ENCODE peak calls at places on chromosomes 12 and 14, in four cellular contexts. Q is AG04450, D is AG09309, B is hepatocyte. M is an unnamed sample.

GRCh38 chr12:51549637-51550036 is 41.4 kb upstream of the SCN8A start:
- DNase-seq in Q (no peak), D (peak), B (no peak), M (no peak)

GRCh38 chr14:69335421-69335820 is 62.7 kb downstream of the ERH start:
- DNase-seq in Q (no peak), D (peak), B (no peak), M (peak)

GRCh38 chr12:77115471-77115870 is 50.1 kb upstream of the E2F7 start:
- DNase-seq in Q (no peak), D (no peak), B (no peak), M (no peak)

GRCh38 chr14:102316048-102316745 is 3.3 kb upstream of the ZNF839 start:
- DNase-seq in Q (no peak), D (no peak), B (peak), M (no peak)

GRCh38 chr12:110577717-110578521 is 5.2 kb downstream of the PPTC7 start:
- DNase-seq in Q (no peak), D (peak), B (peak), M (no peak)

GRCh38 chr12:111455448-111456320 is 50.0 kb downstream of the SH2B3 start:
- DNase-seq in Q (no peak), D (no peak), B (no peak), M (no peak)

GRCh38 chr14:32345311-32345771 is 16.2 kb downstream of the AKAP6 start:
- DNase-seq in Q (no peak), D (no peak), B (peak), M (no peak)

GRCh38 chr12:47268501-47269459 is 189.0 kb upstream of the AMIGO2 start:
- DNase-seq in Q (no peak), D (no peak), B (no peak), M (no peak)

GRCh38 chr12:61188801-61189595 is 1071.2 kb upstream of the USP15 start:
- DNase-seq in Q (no peak), D (no peak), B (no peak), M (no peak)

GRCh38 chr14:91138511-91139359 is 24.9 kb downstream of the DGLUCY start:
- DNase-seq in Q (no peak), D (no peak), B (no peak), M (no peak)

GRCh38 chr12:71183018-71183417 is 25.2 kb upstream of the TSPAN8 start:
- DNase-seq in Q (no peak), D (no peak), B (peak), M (peak)

GRCh38 chr12:30719060-30719459 is 23.4 kb upstream of the IPO8 start:
- DNase-seq in Q (peak), D (peak), B (peak), M (no peak)

GRCh38 chr12:40010899-40011774 is 94.7 kb downstream of the SLC2A13 start:
- DNase-seq in Q (peak), D (peak), B (peak), M (no peak)

GRCh38 chr12:42698213-42698612 is 108.7 kb upstream of the PRICKLE1 start:
- DNase-seq in Q (no peak), D (peak), B (peak), M (peak)

GRCh38 chr14:58717821-58718220 is 80.1 kb downstream of the DACT1 start:
- DNase-seq in Q (no peak), D (no peak), B (no peak), M (no peak)

GRCh38 chr12:68432622-68433021 is 100.5 kb upstream of the MDM1 start:
- DNase-seq in Q (no peak), D (no peak), B (no peak), M (no peak)

GRCh38 chr12:14959463-14959862 is 1.9 kb downstream of the ARHGDIB start:
- DNase-seq in Q (no peak), D (no peak), B (no peak), M (no peak)

GRCh38 chr12:14959916-14960315 is 1.5 kb downstream of the ARHGDIB start:
- DNase-seq in Q (no peak), D (no peak), B (no peak), M (no peak)

GRCh38 chr12:14962180-14962579 is 779 bp upstream of the ARHGDIB start:
- DNase-seq in Q (no peak), D (no peak), B (no peak), M (no peak)

GRCh38 chr12:14961466-14962155 is at the start of gene ARHGDIB:
- DNase-seq in Q (no peak), D (no peak), B (no peak), M (no peak)

DNA sequence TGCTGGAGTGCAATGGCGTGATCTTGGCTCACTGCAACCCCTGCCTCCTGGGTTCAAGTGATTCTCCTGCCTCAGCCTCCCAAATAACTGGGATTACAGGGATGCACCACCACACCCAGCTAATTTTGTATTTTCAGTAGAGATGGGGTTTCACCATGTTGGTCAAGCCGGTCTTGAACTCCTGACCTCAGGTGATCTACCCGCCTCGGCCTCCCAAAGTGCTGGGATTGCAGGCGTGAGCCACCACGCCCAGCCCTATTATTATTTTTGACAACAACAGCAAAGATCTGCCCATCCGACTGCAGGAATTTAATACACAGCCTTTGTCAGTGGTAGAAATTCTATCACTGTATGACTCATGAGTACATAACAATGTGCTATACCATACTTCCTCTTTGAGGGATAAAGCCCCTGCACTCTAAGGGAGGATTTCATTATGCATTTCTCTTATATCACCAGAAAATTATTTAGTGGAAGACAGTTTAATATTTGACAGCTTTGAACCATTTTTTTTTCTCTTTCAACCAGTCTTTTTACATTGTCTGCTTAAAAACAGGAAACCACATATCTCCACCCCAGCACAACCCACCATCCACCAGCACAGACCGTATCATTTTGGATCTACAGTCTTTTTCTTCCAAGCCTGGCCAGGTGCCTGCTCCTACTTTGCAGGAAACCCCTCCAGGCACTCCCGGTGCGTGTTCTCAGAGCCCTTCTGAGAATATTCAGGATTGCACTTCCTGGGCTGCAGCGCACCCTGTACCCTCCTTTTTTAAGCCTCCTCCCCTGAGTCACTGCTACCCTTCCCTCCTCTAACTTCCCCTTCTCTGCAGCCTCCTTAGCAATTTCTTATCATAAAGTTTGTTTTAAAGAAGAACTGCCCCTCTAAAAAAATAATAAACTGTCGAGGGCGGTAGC is 594 bp downstream of the ARHGDIB start:
- DNase-seq in Q (no peak), D (no peak), B (no peak), M (no peak)
- H3K4me3 ChIP-seq in Q (no peak), D (no peak), B (no peak), M (no peak)

GRCh38 chr12:53414756-53415417 is 8.8 kb upstream of the AMHR2 start:
- DNase-seq in Q (no peak), D (no peak), B (no peak), M (no peak)
- H3K4me3 ChIP-seq in Q (no peak), D (no peak), B (no peak), M (no peak)

GRCh38 chr12:8695116-8695515 is 2.7 kb upstream of the RIMKLB start:
- DNase-seq in Q (no peak), D (no peak), B (no peak), M (no peak)

GRCh38 chr12:8696402-8697100 is 1.2 kb upstream of the RIMKLB start:
- DNase-seq in Q (no peak), D (no peak), B (no peak), M (no peak)

GRCh38 chr12:8697120-8697475 is 693 bp upstream of the RIMKLB start:
- DNase-seq in Q (no peak), D (no peak), B (peak), M (no peak)

GRCh38 chr12:8689606-8690175 is 8.1 kb upstream of the RIMKLB start:
- DNase-seq in Q (no peak), D (no peak), B (no peak), M (no peak)

GRCh38 chr12:8692573-8692972 is 5.2 kb upstream of the RIMKLB start:
- DNase-seq in Q (no peak), D (no peak), B (peak), M (no peak)
- H3K4me3 ChIP-seq in Q (no peak), D (no peak), B (no peak), M (no peak)

GRCh38 chr12:125861299-125862281 is 796.4 kb downstream of the AACS start:
- DNase-seq in Q (no peak), D (no peak), B (no peak), M (no peak)
- H3K4me3 ChIP-seq in Q (no peak), D (no peak), B (no peak), M (no peak)

GRCh38 chr12:11885261-11886038 is 185.3 kb upstream of the BCL2L14 start:
- DNase-seq in Q (peak), D (no peak), B (peak), M (peak)
- H3K4me3 ChIP-seq in Q (no peak), D (no peak), B (no peak), M (no peak)

GRCh38 chr12:11793896-11794295 is 144.4 kb downstream of the ETV6 start:
- DNase-seq in Q (no peak), D (no peak), B (no peak), M (no peak)
- H3K4me3 ChIP-seq in Q (no peak), D (no peak), B (no peak), M (no peak)

DNA sequence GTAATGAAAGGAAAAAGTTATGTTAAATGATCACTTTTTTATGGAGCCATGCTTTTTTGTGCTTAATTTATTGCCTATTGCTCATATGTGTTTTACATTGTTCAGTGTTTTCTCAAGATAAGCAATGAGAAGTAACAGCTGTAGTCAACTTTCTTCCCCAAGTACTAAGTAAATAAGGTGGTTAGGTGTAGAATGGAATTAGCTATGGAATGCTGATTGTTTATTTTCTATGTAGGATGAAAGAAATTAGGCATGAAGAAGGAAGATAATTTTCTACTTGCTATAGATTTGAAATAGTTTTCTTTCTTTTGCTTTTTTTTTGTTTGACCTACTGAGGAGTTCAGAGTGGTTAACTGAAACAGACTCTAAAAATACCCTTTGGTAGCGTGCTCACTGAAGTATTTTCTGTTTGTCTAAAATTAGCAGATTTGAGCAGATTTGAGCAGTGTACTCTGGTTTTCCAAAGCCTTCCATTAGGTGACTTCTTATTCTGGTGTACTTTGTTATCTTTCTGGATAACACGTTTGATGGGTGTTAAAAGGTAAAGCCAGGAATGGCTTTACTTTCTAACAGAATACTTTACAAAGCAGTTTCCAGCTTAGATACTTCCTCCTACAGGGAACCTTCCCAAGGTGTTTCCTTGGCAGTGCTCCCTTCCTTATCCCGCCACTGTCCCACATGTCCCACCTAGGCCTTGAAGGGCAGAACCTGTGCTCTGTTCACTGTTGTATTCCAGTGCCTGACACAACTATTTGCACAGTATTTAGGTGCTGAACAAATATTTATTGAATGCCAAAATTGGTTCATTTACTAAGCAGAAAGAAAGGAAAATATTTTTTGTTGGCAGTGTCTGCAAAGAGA is 56.0 kb downstream of the RASSF3 start:
- DNase-seq in Q (no peak), D (no peak), B (no peak), M (no peak)
- H3K4me3 ChIP-seq in Q (no peak), D (no peak), B (no peak), M (no peak)

GRCh38 chr14:21015312-21015711 is 9.5 kb downstream of the NDRG2 start:
- DNase-seq in Q (no peak), D (no peak), B (no peak), M (no peak)
- H3K4me3 ChIP-seq in Q (no peak), D (no peak), B (no peak), M (no peak)

GRCh38 chr12:125180144-125180543 is 114.9 kb downstream of the AACS start:
- DNase-seq in Q (no peak), D (no peak), B (no peak), M (no peak)
- H3K4me3 ChIP-seq in Q (no peak), D (no peak), B (no peak), M (no peak)